ENCODE peak calls at places on chromosome 11, in four cellular contexts. A is HepG2, V is GM12878, Y is SK-N-SH. W is an unnamed sample.

GRCh38 chr11:14422052-14422813 is 63.2 kb upstream of the RRAS2 start:
- DNase-seq in A (peak), V (no peak), Y (peak), W (peak)

GRCh38 chr11:10632483-10632882 is 61.1 kb downstream of the IRAG1 start:
- DNase-seq in A (no peak), V (no peak), Y (no peak), W (peak)

GRCh38 chr11:63941901-63942300 is 3.1 kb downstream of the NAA40 start:
- DNase-seq in A (no peak), V (no peak), Y (no peak), W (no peak)

GRCh38 chr11:110513521-110514450 is 84.0 kb downstream of the FDX1 start:
- DNase-seq in A (no peak), V (no peak), Y (no peak), W (no peak)

GRCh38 chr11:84962018-84962417 is 665.1 kb downstream of the DLG2 start:
- DNase-seq in A (no peak), V (no peak), Y (no peak), W (no peak)

GRCh38 chr11:122360875-122361274 is 244.9 kb upstream of the BLID start:
- DNase-seq in A (no peak), V (no peak), Y (no peak), W (no peak)

GRCh38 chr11:9316334-9316733 is 1.9 kb upstream of the TMEM41B start:
- DNase-seq in A (no peak), V (no peak), Y (no peak), W (no peak)

GRCh38 chr11:15497366-15497765 is 382.6 kb downstream of the INSC start:
- DNase-seq in A (no peak), V (no peak), Y (no peak), W (no peak)

GRCh38 chr11:113991718-113992458 is 17.0 kb downstream of the HTR3A start:
- DNase-seq in A (no peak), V (no peak), Y (peak), W (no peak)

GRCh38 chr11:88384678-88385015 is 47.1 kb upstream of the CTSC start:
- DNase-seq in A (no peak), V (no peak), Y (no peak), W (no peak)

GRCh38 chr11:134815404-134815803 is 403.4 kb upstream of the B3GAT1 start:
- DNase-seq in A (no peak), V (no peak), Y (no peak), W (no peak)

GRCh38 chr11:134521001-134521400 is 109.0 kb upstream of the B3GAT1 start:
- DNase-seq in A (no peak), V (no peak), Y (no peak), W (no peak)

GRCh38 chr11:2419638-2420501 is 19.3 kb downstream of the TSSC4 start:
- DNase-seq in A (peak), V (peak), Y (peak), W (no peak)

GRCh38 chr11:83957038-83957900 is 671.1 kb upstream of the CCDC90B start:
- DNase-seq in A (no peak), V (no peak), Y (no peak), W (no peak)

GRCh38 chr11:122162095-122162494 is 46.1 kb upstream of the BLID start:
- DNase-seq in A (no peak), V (no peak), Y (no peak), W (no peak)

GRCh38 chr11:95606824-95607223 is 182.8 kb downstream of the FAM76B start:
- DNase-seq in A (no peak), V (no peak), Y (no peak), W (no peak)

GRCh38 chr11:76796511-76797203 is 13.5 kb downstream of the TSKU start:
- DNase-seq in A (no peak), V (no peak), Y (no peak), W (no peak)

GRCh38 chr11:36631704-36632287 is 33.8 kb upstream of the RAG2 start:
- DNase-seq in A (no peak), V (no peak), Y (no peak), W (no peak)

GRCh38 chr11:3203221-3204043 is 15.2 kb downstream of the MRGPRG start:
- DNase-seq in A (no peak), V (no peak), Y (peak), W (peak)

GRCh38 chr11:112537846-112538330 is 277.2 kb upstream of the PLET1 start:
- DNase-seq in A (no peak), V (no peak), Y (no peak), W (no peak)

GRCh38 chr11:119101367-119101758 is 290 bp downstream of the DPAGT1 start:
- DNase-seq in A (peak), V (no peak), Y (peak), W (peak)

GRCh38 chr11:66112640-66113098 is 42.6 kb downstream of the PACS1 start:
- DNase-seq in A (no peak), V (no peak), Y (no peak), W (no peak)

GRCh38 chr11:16786131-16786530 is 47.7 kb downstream of the C11orf58 start:
- DNase-seq in A (peak), V (no peak), Y (no peak), W (no peak)

GRCh38 chr11:8671651-8672062 is 10.8 kb downstream of the TRIM66 start:
- DNase-seq in A (no peak), V (no peak), Y (no peak), W (no peak)

GRCh38 chr11:102047305-102047924 is at the start of gene CFAP300:
- DNase-seq in A (no peak), V (no peak), Y (peak), W (peak)

GRCh38 chr11:2838676-2839075 is 46.9 kb downstream of the CDKN1C start:
- DNase-seq in A (no peak), V (no peak), Y (no peak), W (no peak)

GRCh38 chr11:34223021-34223813 is 117.8 kb downstream of the NAT10 start:
- DNase-seq in A (no peak), V (no peak), Y (no peak), W (no peak)

GRCh38 chr11:13140028-13140870 is 131.1 kb downstream of the RASSF10 start:
- DNase-seq in A (peak), V (peak), Y (no peak), W (no peak)

GRCh38 chr11:110778351-110778750 is 66.1 kb upstream of the ARHGAP20 start:
- DNase-seq in A (no peak), V (no peak), Y (no peak), W (no peak)

GRCh38 chr11:62831520-62832345 is at the start of gene STX5:
- DNase-seq in A (peak), V (peak), Y (peak), W (peak)

GRCh38 chr11:35040221-35040942 is 98.6 kb upstream of the CD44 start:
- DNase-seq in A (no peak), V (peak), Y (no peak), W (no peak)

GRCh38 chr11:71305451-71306125 is 53.2 kb upstream of the SHANK2 start:
- DNase-seq in A (no peak), V (no peak), Y (no peak), W (no peak)

GRCh38 chr11:70730411-70730810 is 332.1 kb downstream of the CTTN start:
- DNase-seq in A (no peak), V (no peak), Y (no peak), W (no peak)

GRCh38 chr11:110897035-110897434 is 184.8 kb upstream of the ARHGAP20 start:
- DNase-seq in A (no peak), V (no peak), Y (peak), W (no peak)

GRCh38 chr11:1168721-1169161 is 11.0 kb downstream of the MUC5AC start:
- DNase-seq in A (no peak), V (no peak), Y (peak), W (no peak)

GRCh38 chr11:48172818-48173609 is 43.6 kb upstream of the OR4B1 start:
- DNase-seq in A (peak), V (no peak), Y (peak), W (peak)

GRCh38 chr11:130609121-130610035 is 160.9 kb downstream of the ADAMTS15 start:
- DNase-seq in A (no peak), V (no peak), Y (no peak), W (no peak)

GRCh38 chr11:104991994-104992393 is 23.6 kb upstream of the CASP4 start:
- DNase-seq in A (no peak), V (no peak), Y (no peak), W (no peak)

GRCh38 chr11:104995001-104995408 is 26.6 kb upstream of the CASP4 start:
- DNase-seq in A (peak), V (no peak), Y (no peak), W (no peak)

GRCh38 chr11:104997288-104997687 is 25.7 kb downstream of the CASP5 start:
- DNase-seq in A (no peak), V (no peak), Y (no peak), W (no peak)

GRCh38 chr11:104992781-104993180 is 24.4 kb upstream of the CASP4 start:
- DNase-seq in A (no peak), V (no peak), Y (no peak), W (no peak)
- TF ChIP-seq TCF12 in A (no peak), V (no peak), Y (no peak), W (no peak)

DNA sequence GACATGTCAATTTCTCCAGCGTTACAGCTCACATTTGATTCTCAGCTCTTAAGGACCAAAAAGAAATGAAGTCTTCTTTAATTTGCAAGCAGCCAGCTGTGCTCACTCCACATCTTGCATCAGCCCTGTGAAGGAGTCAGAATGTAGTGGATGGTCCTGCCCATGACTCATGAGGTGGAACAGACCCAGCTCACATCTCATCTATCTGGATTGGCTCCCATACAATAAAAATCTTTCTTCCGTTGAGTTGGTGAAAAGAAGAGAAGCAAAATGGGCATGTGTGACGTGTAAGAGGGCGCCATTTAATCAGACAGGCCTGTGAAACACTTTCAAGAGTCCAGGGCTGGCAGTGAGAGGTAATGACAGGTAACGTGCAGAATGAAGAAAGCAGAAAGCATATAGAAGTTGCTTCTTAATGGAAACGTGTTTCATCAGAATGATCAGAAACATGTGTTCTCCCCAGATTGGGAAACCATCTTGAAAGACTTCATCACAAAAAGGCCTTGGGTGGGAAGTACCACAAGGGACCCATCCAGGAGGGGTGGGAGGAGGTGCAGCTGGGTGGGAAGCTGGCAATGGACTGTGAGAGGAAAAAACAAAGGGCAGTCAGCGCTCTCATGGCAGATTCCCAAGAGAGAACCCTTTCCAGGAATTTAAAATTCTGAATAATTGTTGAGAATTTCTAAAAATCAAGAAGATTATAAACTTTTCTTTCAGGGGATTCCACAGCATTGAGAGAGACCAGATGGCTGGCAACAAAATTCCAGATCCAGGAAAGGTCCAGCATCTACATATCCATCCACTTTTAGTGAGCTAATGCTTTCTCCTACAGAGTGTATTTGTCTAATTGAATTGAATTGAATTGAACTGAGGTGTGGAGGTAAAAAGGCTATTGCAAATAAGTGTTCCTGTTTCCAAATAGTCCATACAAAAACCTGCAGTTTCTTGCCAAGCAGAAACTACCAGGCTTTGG is 57.0 kb downstream of the ETS1 start:
- DNase-seq in A (no peak), V (no peak), Y (no peak), W (no peak)
- TF ChIP-seq TCF12 in A (no peak), V (no peak), Y (peak), W (no peak)

GRCh38 chr11:116379185-116379828 is 393.5 kb downstream of the BUD13 start:
- DNase-seq in A (peak), V (no peak), Y (no peak), W (no peak)
- TF ChIP-seq TCF12 in A (no peak), V (no peak), Y (no peak), W (no peak)

GRCh38 chr11:72649215-72649976 is 24.8 kb downstream of the PDE2A start:
- DNase-seq in A (no peak), V (no peak), Y (no peak), W (no peak)

GRCh38 chr11:72646024-72646423 is 28.2 kb downstream of the PDE2A start:
- DNase-seq in A (no peak), V (no peak), Y (no peak), W (no peak)

GRCh38 chr11:72647882-72648281 is 26.3 kb downstream of the PDE2A start:
- DNase-seq in A (no peak), V (no peak), Y (no peak), W (no peak)

GRCh38 chr11:72646472-72646871 is 27.8 kb downstream of the PDE2A start:
- DNase-seq in A (no peak), V (no peak), Y (no peak), W (no peak)

GRCh38 chr11:72648737-72649136 is 25.5 kb downstream of the PDE2A start:
- DNase-seq in A (no peak), V (no peak), Y (no peak), W (no peak)
- TF ChIP-seq TCF12 in A (no peak), V (no peak), Y (no peak), W (no peak)

DNA sequence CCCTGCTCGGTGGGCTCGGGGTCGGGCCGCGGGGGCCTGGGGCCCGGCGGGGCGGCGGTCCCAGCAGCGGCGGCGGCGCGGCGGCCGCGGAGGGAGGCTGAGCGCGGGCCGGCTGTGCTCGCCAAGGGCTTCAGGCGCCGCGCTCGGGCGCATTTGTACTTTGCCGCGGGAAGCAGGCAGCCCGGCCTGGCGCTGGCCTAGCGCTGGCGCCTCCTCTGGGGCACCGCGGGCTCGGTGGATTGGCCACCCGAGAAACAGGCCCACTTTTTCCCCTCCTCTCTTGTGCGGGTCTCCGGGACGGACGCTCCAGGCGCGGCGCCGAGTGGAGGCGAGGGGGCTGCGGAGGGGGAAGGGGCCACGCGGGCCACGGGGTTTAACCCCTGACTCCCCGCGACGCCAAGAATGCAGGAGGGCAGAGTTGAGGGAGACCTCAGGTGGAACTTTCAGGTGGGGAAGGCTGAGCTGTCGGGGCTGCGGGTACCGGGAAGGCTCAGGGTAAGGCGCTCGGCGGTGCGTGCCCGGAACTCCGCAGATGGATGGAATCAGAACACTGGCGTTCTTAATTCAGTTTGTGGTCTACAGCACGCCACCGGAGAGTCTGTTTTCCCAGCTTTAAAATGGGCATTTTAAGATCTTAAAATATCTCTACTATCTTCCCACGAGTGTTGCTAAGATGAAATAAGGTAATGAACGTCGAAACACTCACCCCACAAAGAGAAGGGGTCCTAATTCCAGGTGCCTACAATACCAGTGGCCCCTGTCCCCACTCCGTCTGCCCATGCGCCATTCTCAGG is at the start of gene CHRDL2:
- DNase-seq in A (no peak), V (no peak), Y (peak), W (no peak)
- TF ChIP-seq TCF12 in A (no peak), V (no peak), Y (no peak), W (no peak)

DNA sequence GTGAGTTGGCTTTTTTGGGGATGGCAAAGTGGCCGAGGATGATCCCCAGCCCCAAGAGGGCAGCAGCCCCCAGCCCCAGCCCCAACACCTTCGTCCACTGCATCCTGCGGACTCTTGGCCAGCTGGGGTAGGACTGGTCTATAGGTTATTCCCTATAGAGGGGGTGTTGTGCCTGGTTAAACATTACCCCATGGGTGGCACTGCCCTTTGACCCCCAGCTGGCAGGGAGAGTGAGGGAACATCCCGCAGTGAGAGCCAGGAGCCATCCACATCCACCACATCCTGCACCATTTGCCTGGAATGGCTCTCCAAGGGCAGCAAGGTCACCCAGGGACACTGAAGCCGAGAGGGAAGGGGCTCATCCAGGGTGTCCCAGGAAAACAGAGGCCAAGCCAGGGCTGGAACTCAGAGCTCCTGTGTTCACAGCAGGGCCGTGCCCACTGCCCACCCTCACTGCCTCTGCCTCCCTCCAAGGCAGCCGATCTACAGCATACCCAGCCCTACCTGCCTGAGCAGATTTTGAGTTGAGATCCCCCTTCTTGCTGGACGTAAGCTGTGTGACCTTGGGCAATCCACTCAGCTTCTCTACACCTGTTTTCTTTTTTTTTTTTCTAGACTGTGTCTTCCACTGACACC is at the start of gene NAALADL1:
- DNase-seq in A (peak), V (no peak), Y (no peak), W (no peak)
- TF ChIP-seq TCF12 in A (no peak), V (no peak), Y (no peak), W (no peak)